ENCODE peak calls at places on chromosomes 5 and 9, in five cellular contexts. P, L, A, U and D are unnamed samples.

GRCh38 chr5:58462623-58463230 is 2.8 kb upstream of the PLK2 start:
- DNase-seq in P (peak; percentile 61), U (no peak), L (peak; percentile 32), A (no peak), D (no peak)

GRCh38 chr5:10106806-10107205 is 142.9 kb downstream of the ATPSCKMT start:
- DNase-seq in P (no peak), U (no peak), A (no peak), L (no peak), D (no peak)

GRCh38 chr9:90987566-90987965 is 185.9 kb downstream of the SYK start:
- DNase-seq in P (no peak), U (no peak), A (no peak), L (no peak), D (no peak)

GRCh38 chr9:29437515-29437914 is 1864.2 kb upstream of the C9orf72 start:
- DNase-seq in A (no peak), L (no peak), P (no peak), U (no peak), D (no peak)

GRCh38 chr9:132939169-132939568 is 5.2 kb downstream of the TSC1 start:
- DNase-seq in U (no peak), A (no peak), L (no peak), P (no peak), D (no peak)

GRCh38 chr5:93598997-93599371 is 16.0 kb downstream of the NR2F1 start:
- DNase-seq in L (no peak), A (no peak), P (no peak), U (no peak), D (no peak)

GRCh38 chr9:109852561-109852960 is 72.6 kb downstream of the PALM2AKAP2 start:
- DNase-seq in L (no peak), P (no peak), U (no peak), A (no peak), D (no peak)

GRCh38 chr5:98796197-98796972 is 22.9 kb downstream of the RGMB start:
- DNase-seq in A (no peak), U (no peak), L (peak; percentile 55), P (no peak), D (no peak)

GRCh38 chr5:140926903-140927573 is 939 bp downstream of the PCDHAC1 start:
- DNase-seq in U (no peak), A (no peak), L (no peak), P (no peak), D (no peak)

GRCh38 chr9:38734831-38735230 is 14.9 kb upstream of the FAM240B start:
- DNase-seq in L (no peak), P (no peak), U (no peak), A (no peak), D (no peak)

GRCh38 chr9:133844431-133844830 is 106.3 kb upstream of the SARDH start:
- DNase-seq in A (no peak), U (no peak), P (no peak), L (no peak), D (no peak)

GRCh38 chr9:136577941-136578619 is 32.2 kb upstream of the NOTCH1 start:
- DNase-seq in L (no peak), P (peak; percentile 63), U (no peak), A (no peak), D (no peak)

GRCh38 chr5:90095292-90096060 is 314.1 kb downstream of the CETN3 start:
- DNase-seq in A (no peak), P (no peak), U (no peak), L (no peak), D (no peak)

GRCh38 chr5:16896767-16897166 is 39.3 kb downstream of the MYO10 start:
- DNase-seq in L (no peak), P (no peak), A (no peak), U (no peak), D (no peak)

GRCh38 chr9:101264727-101265126 is 120.1 kb downstream of the BAAT start:
- DNase-seq in P (no peak), U (no peak), L (no peak), A (no peak), D (no peak)

GRCh38 chr5:55231476-55232193 is 1.8 kb downstream of the CCNO start:
- DNase-seq in A (no peak), L (peak; percentile 51), P (no peak), U (no peak), D (no peak)

GRCh38 chr5:21931076-21931475 is 922.1 kb downstream of the CDH12 start:
- DNase-seq in P (no peak), A (no peak), L (no peak), U (no peak), D (no peak)

GRCh38 chr9:2053883-2054845 is 39.0 kb downstream of the SMARCA2 start:
- DNase-seq in L (peak; percentile 52), U (peak; percentile 95), P (no peak), A (no peak), D (no peak)

GRCh38 chr5:11023970-11024369 is 262.9 kb upstream of the DAP start:
- DNase-seq in L (no peak), A (no peak), P (no peak), U (no peak), D (no peak)

GRCh38 chr9:38439291-38439915 is 15.1 kb upstream of the IGFBPL1 start:
- DNase-seq in U (no peak), P (no peak), A (no peak), L (no peak), D (peak; percentile 90)

GRCh38 chr5:176787676-176788075 is 22.7 kb upstream of the UNC5A start:
- DNase-seq in L (no peak), A (no peak), U (no peak), P (peak; percentile 15), D (no peak)

GRCh38 chr5:160311491-160312138 is 749 bp downstream of the CCNJL start:
- DNase-seq in A (no peak), P (no peak), U (no peak), L (no peak), D (no peak)

GRCh38 chr5:76402251-76402879 is 720 bp upstream of the IQGAP2 start:
- DNase-seq in U (peak; percentile 85), A (no peak), L (peak; percentile 69), P (no peak), D (no peak)

GRCh38 chr9:105921057-105921721 is 226.8 kb downstream of the TMEM38B start:
- DNase-seq in A (no peak), U (no peak), L (no peak), P (no peak), D (no peak)

GRCh38 chr5:91074615-91075014 is 308.5 kb downstream of the ARRDC3 start:
- DNase-seq in U (peak; percentile 23), P (no peak), A (no peak), L (no peak), D (no peak)

GRCh38 chr5:172453986-172454354 is 355 bp downstream of the SH3PXD2B start:
- DNase-seq in P (no peak), A (no peak), L (peak; percentile 42), U (no peak), D (no peak)

GRCh38 chr5:175796536-175797499 is 74.6 kb upstream of the CPLX2 start:
- DNase-seq in P (peak; percentile 33), L (peak; percentile 60), U (no peak), A (peak; percentile 56), D (no peak)

GRCh38 chr5:147234825-147235635 is at the start of gene STK32A:
- DNase-seq in P (no peak), L (peak; percentile 39), U (no peak), A (peak; percentile 59), D (no peak)

GRCh38 chr5:168471785-168472184 is 14.5 kb upstream of the RARS1 start:
- DNase-seq in A (no peak), P (no peak), L (no peak), U (no peak), D (no peak)

GRCh38 chr5:78527054-78527884 is 121.3 kb downstream of the LHFPL2 start:
- DNase-seq in P (no peak), A (no peak), U (no peak), L (peak; percentile 56), D (no peak)

GRCh38 chr9:130668196-130668595 is 3.8 kb downstream of the PRDM12 start:
- DNase-seq in L (no peak), U (no peak), A (no peak), P (no peak), D (no peak)

GRCh38 chr9:95516736-95517558 is at the start of gene PTCH1:
- DNase-seq in L (peak; percentile 67), A (no peak), U (no peak), P (no peak), D (no peak)

GRCh38 chr9:80789831-80790230 is 899.5 kb downstream of the TLE1 start:
- DNase-seq in U (no peak), A (no peak), L (no peak), P (no peak), D (no peak)

GRCh38 chr5:126415789-126416188 is 7.4 kb upstream of the GRAMD2B start:
- DNase-seq in U (no peak), A (no peak), P (no peak), L (no peak), D (no peak)
- TF ChIP-seq POLR2AphosphoS5 in U (no peak), A (no peak), P (no peak), L (no peak), D (no peak)

DNA sequence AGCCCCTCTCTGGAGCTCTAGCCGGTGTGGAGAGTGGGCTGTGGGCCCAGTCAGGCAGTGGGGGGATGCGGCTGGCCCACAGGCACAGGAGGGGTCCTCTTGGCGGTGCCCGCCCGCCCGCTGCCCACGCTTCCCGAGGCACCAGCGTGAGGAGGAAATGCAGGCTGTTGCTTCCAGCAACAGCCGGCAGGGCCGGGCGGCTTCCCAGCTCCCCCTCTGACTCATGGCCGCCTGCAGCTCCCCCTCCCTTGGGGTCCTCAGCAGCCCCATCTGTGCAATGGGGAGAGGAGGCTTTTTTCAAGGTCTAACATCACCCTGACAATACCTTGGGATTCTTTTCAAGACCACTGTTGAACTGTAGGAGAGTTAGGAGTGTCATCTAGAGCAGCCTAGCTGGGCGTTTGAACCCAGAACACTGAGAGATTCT is 10.4 kb downstream of the CXXC5 start:
- DNase-seq in L (no peak), P (no peak), U (no peak), A (no peak), D (no peak)
- H3K4me3 ChIP-seq in L (no peak overlapping the region), P (peak overlapping the region; percentile 42), U (peak overlapping the region; percentile 64), A (no peak overlapping the region), D (peak overlapping the region; percentile 29)

GRCh38 chr5:40681351-40682311 is 1.9 kb downstream of the PTGER4 start:
- DNase-seq in A (no peak), U (no peak), P (no peak), L (peak; percentile 45), D (no peak)
- TF ChIP-seq POLR2A in A (no peak), U (no peak), P (no peak), L (peak; percentile 40), D (no peak)

DNA sequence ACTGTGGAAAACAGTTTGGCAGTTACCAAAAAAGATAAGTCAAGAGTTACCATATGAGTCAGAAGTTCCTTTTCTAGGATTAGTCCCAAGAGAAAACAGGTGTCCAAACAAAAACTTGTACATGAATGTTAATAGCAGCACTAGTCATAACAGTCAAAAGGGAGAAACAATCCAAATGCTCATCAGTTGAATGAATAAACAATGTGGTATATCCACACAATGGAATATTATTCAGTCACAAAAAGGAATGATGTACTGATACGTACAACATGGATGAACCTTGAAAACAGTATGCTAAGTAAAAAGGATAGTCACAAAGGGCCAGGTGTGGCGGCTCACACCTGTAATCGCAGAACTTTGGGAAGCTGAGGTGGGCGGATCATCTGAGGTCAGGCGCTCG is 7.9 kb downstream of the ZNF510 start:
- DNase-seq in U (no peak), L (no peak), A (no peak), P (no peak), D (no peak)
- TF ChIP-seq POLR2AphosphoS5 in U (no peak), L (no peak), A (no peak), P (no peak), D (no peak)

GRCh38 chr9:34958411-34958982 is 412 bp downstream of the PHF24 start:
- DNase-seq in U (no peak), L (no peak), P (no peak), A (no peak), D (no peak)
- H3K4me3 ChIP-seq in U (no peak overlapping the region), L (peak overlapping the region; percentile 41), P (no peak overlapping the region), A (peak overlapping the region; percentile 67), D (peak overlapping the region; percentile 32)